ENCODE peak calls at places on chromosomes 12 and 14, in six cellular contexts. C is naive thymus-derived CD4-positive, alpha-beta T cell; X is stimulated activated naive CD4-positive, alpha-beta T cell treated with Interleukin-2 at 50 U/mL for 16 hours; F is astrocyte of the spinal cord; R is lower lobe of right lung; K is activated T-helper 9 cell treated with anti-CD3 and anti-CD28 coated beads, Interleukin-2, amount 50 U/mL, for 16 hours. W is an unnamed sample.

GRCh38 chr12:57868211-57868610 is 21.7 kb upstream of the CTDSP2 start:
- DNase-seq in C (no peak), X (no peak), F (no peak), R (no peak), K (no peak), W (no peak)

GRCh38 chr12:115461401-115461800 is 777.4 kb upstream of the TBX3 start:
- DNase-seq in C (no peak), X (no peak), F (no peak), R (no peak), K (no peak), W (no peak)

GRCh38 chr14:30988509-30988908 is 36.9 kb upstream of the AP4S1 start:
- DNase-seq in C (no peak), X (no peak), F (peak), R (no peak), K (no peak), W (peak)

GRCh38 chr14:63867926-63868921 is 15.4 kb downstream of the SYNE2 start:
- DNase-seq in C (no peak), X (no peak), F (peak), R (no peak), K (no peak), W (peak)

GRCh38 chr12:3204143-3204542 is 127.0 kb downstream of the TSPAN9 start:
- DNase-seq in C (no peak), X (no peak), F (no peak), R (no peak), K (no peak), W (no peak)

GRCh38 chr12:64633940-64634337 is 23.6 kb downstream of the RASSF3 start:
- DNase-seq in C (no peak), X (no peak), F (peak), R (peak), K (no peak), W (peak)

GRCh38 chr12:67651380-67651695 is 2.8 kb downstream of the DYRK2 start:
- DNase-seq in C (no peak), X (no peak), F (peak), R (no peak), K (no peak), W (peak)

GRCh38 chr12:93109794-93110203 is 180.7 kb upstream of the EEA1 start:
- DNase-seq in C (peak), X (peak), F (no peak), R (no peak), K (no peak), W (no peak)

GRCh38 chr12:61188801-61189595 is 1071.2 kb upstream of the USP15 start:
- DNase-seq in C (no peak), X (no peak), F (no peak), R (no peak), K (no peak), W (no peak)

GRCh38 chr12:5557906-5558305 is 126.0 kb downstream of the NTF3 start:
- DNase-seq in C (no peak), X (no peak), F (no peak), R (no peak), K (no peak), W (no peak)

GRCh38 chr14:72616294-72616693 is 277.6 kb downstream of the DPF3 start:
- DNase-seq in C (peak), X (no peak), F (peak), R (no peak), K (no peak), W (no peak)

GRCh38 chr12:54601841-54602240 is 13.4 kb upstream of the PPP1R1A start:
- DNase-seq in C (no peak), X (no peak), F (no peak), R (no peak), K (no peak), W (no peak)

GRCh38 chr12:6264402-6265037 is 46.0 kb upstream of the PLEKHG6 start:
- DNase-seq in C (no peak), X (no peak), F (no peak), R (peak), K (no peak), W (no peak)

GRCh38 chr14:36658091-36659009 is 3.3 kb upstream of the PAX9 start:
- DNase-seq in C (no peak), X (no peak), F (no peak), R (no peak), K (no peak), W (no peak)

GRCh38 chr14:99460793-99461192 is 19.9 kb downstream of the SETD3 start:
- DNase-seq in C (no peak), X (no peak), F (no peak), R (no peak), K (no peak), W (no peak)

GRCh38 chr14:35404496-35405303 is at the start of gene NFKBIA:
- DNase-seq in C (peak), X (peak), F (peak), R (peak), K (peak), W (peak)

GRCh38 chr12:102043928-102044327 is 17.9 kb downstream of the WASHC3 start:
- DNase-seq in C (peak), X (no peak), F (no peak), R (no peak), K (no peak), W (no peak)

GRCh38 chr12:53659011-53659551 is 16.8 kb downstream of the ATP5MC2 start:
- DNase-seq in C (no peak), X (no peak), F (peak), R (no peak), K (no peak), W (peak)